ENCODE peak calls at places on chromosomes 2 and 18, in seven cellular contexts. One of them, this sample, is unnamed.

GRCh38 chr2:212173331-212173730 is 365.3 kb downstream of the ERBB4 start:
- DNase-seq in amygdala: no peak
- DNase-seq in SHP77: no peak
- DNase-seq in kidney tubule cell: no peak
- DNase-seq in Calu3: no peak
- DNase-seq in DMS153: no peak
- DNase-seq in naive thymus-derived CD8-positive, alpha-beta T cell: no peak
- DNase-seq in this sample: no peak

GRCh38 chr2:62465039-62465740 is 40.8 kb downstream of the TMEM17 start:
- DNase-seq in amygdala: no peak
- DNase-seq in SHP77: no peak
- DNase-seq in kidney tubule cell: no peak
- DNase-seq in Calu3: no peak
- DNase-seq in DMS153: no peak
- DNase-seq in naive thymus-derived CD8-positive, alpha-beta T cell: no peak
- DNase-seq in this sample: no peak

GRCh38 chr18:697771-698170 is 14.7 kb downstream of the ENOSF1 start:
- DNase-seq in amygdala: no peak
- DNase-seq in SHP77: no peak
- DNase-seq in kidney tubule cell: peak
- DNase-seq in Calu3: no peak
- DNase-seq in DMS153: no peak
- DNase-seq in naive thymus-derived CD8-positive, alpha-beta T cell: no peak
- DNase-seq in this sample: no peak

GRCh38 chr2:207681431-207681830 is 30.0 kb upstream of the CCNYL1 start:
- DNase-seq in amygdala: no peak
- DNase-seq in SHP77: no peak
- DNase-seq in kidney tubule cell: no peak
- DNase-seq in Calu3: peak
- DNase-seq in DMS153: no peak
- DNase-seq in naive thymus-derived CD8-positive, alpha-beta T cell: no peak
- DNase-seq in this sample: no peak

GRCh38 chr2:105571445-105571987 is 172.7 kb upstream of the FHL2 start:
- DNase-seq in amygdala: no peak
- DNase-seq in SHP77: no peak
- DNase-seq in kidney tubule cell: no peak
- DNase-seq in Calu3: no peak
- DNase-seq in DMS153: no peak
- DNase-seq in naive thymus-derived CD8-positive, alpha-beta T cell: no peak
- DNase-seq in this sample: no peak

GRCh38 chr2:102505290-102505689 is 32.3 kb downstream of the SLC9A4 start:
- DNase-seq in amygdala: peak
- DNase-seq in SHP77: no peak
- DNase-seq in kidney tubule cell: peak
- DNase-seq in Calu3: peak
- DNase-seq in DMS153: peak
- DNase-seq in naive thymus-derived CD8-positive, alpha-beta T cell: no peak
- DNase-seq in this sample: no peak

GRCh38 chr2:66573412-66573811 is 138.5 kb downstream of the MEIS1 start:
- DNase-seq in amygdala: no peak
- DNase-seq in SHP77: peak
- DNase-seq in kidney tubule cell: peak
- DNase-seq in Calu3: peak
- DNase-seq in DMS153: peak
- DNase-seq in naive thymus-derived CD8-positive, alpha-beta T cell: no peak
- DNase-seq in this sample: peak

GRCh38 chr2:17689010-17689409 is 64.6 kb downstream of the SMC6 start:
- DNase-seq in amygdala: no peak
- DNase-seq in SHP77: no peak
- DNase-seq in kidney tubule cell: no peak
- DNase-seq in Calu3: no peak
- DNase-seq in DMS153: no peak
- DNase-seq in naive thymus-derived CD8-positive, alpha-beta T cell: no peak
- DNase-seq in this sample: no peak

GRCh38 chr2:206915136-206915535 is 24.2 kb upstream of the CPO start:
- DNase-seq in amygdala: no peak
- DNase-seq in SHP77: no peak
- DNase-seq in kidney tubule cell: peak
- DNase-seq in Calu3: peak
- DNase-seq in DMS153: no peak
- DNase-seq in naive thymus-derived CD8-positive, alpha-beta T cell: no peak
- DNase-seq in this sample: no peak

GRCh38 chr2:29130295-29130694 is 15.1 kb downstream of the CLIP4 start:
- DNase-seq in amygdala: peak
- DNase-seq in SHP77: peak
- DNase-seq in kidney tubule cell: peak
- DNase-seq in Calu3: peak
- DNase-seq in DMS153: no peak
- DNase-seq in naive thymus-derived CD8-positive, alpha-beta T cell: no peak
- DNase-seq in this sample: no peak

This sample was measured in H1.